ENCODE peak calls at places on chromosomes 7 and 10, in nine cellular contexts. One of them, this sample, is unnamed.

GRCh38 chr10:76050291-76050625 is 618.8 kb downstream of the LRMDA start:
- DNase-seq in fibroblast of lung: no peak
- DNase-seq in heart left ventricle: no peak
- DNase-seq in stomach: no peak
- DNase-seq in GM12878: no peak
- DNase-seq in endothelial cell of umbilical vein: no peak
- DNase-seq in A549: no peak
- DNase-seq in aorta: no peak
- DNase-seq in transverse colon: no peak
- DNase-seq in this sample: no peak

GRCh38 chr10:109022417-109023049 is 900.8 kb downstream of the XPNPEP1 start:
- DNase-seq in A549: no peak
- DNase-seq in endothelial cell of umbilical vein: no peak
- DNase-seq in aorta: no peak
- DNase-seq in stomach: no peak
- DNase-seq in transverse colon: no peak
- DNase-seq in GM12878: no peak
- DNase-seq in heart left ventricle: no peak
- DNase-seq in fibroblast of lung: no peak
- DNase-seq in this sample: no peak

GRCh38 chr7:108805808-108806397 is 236.2 kb downstream of the DNAJB9 start:
- DNase-seq in endothelial cell of umbilical vein: peak
- DNase-seq in aorta: no peak
- DNase-seq in GM12878: no peak
- DNase-seq in A549: peak
- DNase-seq in fibroblast of lung: peak
- DNase-seq in stomach: no peak
- DNase-seq in transverse colon: no peak
- DNase-seq in heart left ventricle: no peak
- DNase-seq in this sample: no peak

GRCh38 chr7:30146127-30146612 is 11.4 kb downstream of the MTURN start:
- DNase-seq in A549: no peak
- DNase-seq in stomach: no peak
- DNase-seq in fibroblast of lung: no peak
- DNase-seq in GM12878: no peak
- DNase-seq in endothelial cell of umbilical vein: no peak
- DNase-seq in aorta: no peak
- DNase-seq in heart left ventricle: no peak
- DNase-seq in transverse colon: no peak
- DNase-seq in this sample: no peak

GRCh38 chr7:94700926-94701554 is 45.1 kb upstream of the SGCE start:
- DNase-seq in aorta: no peak
- DNase-seq in endothelial cell of umbilical vein: peak
- DNase-seq in transverse colon: no peak
- DNase-seq in heart left ventricle: no peak
- DNase-seq in A549: no peak
- DNase-seq in GM12878: no peak
- DNase-seq in stomach: no peak
- DNase-seq in fibroblast of lung: no peak
- DNase-seq in this sample: no peak

GRCh38 chr7:80552304-80552703 is 40.4 kb upstream of the GNAT3 start:
- DNase-seq in endothelial cell of umbilical vein: no peak
- DNase-seq in heart left ventricle: no peak
- DNase-seq in aorta: no peak
- DNase-seq in A549: no peak
- DNase-seq in GM12878: no peak
- DNase-seq in stomach: no peak
- DNase-seq in fibroblast of lung: peak
- DNase-seq in transverse colon: no peak
- DNase-seq in this sample: no peak

GRCh38 chr7:42694894-42695553 is 216.8 kb downstream of the C7orf25 start:
- DNase-seq in transverse colon: no peak
- DNase-seq in A549: no peak
- DNase-seq in endothelial cell of umbilical vein: no peak
- DNase-seq in GM12878: no peak
- DNase-seq in heart left ventricle: no peak
- DNase-seq in aorta: no peak
- DNase-seq in fibroblast of lung: peak
- DNase-seq in stomach: peak
- DNase-seq in this sample: no peak

GRCh38 chr7:73833251-73833919 is 2.6 kb downstream of the CLDN4 start:
- DNase-seq in heart left ventricle: peak
- DNase-seq in A549: peak
- DNase-seq in aorta: no peak
- DNase-seq in GM12878: no peak
- DNase-seq in fibroblast of lung: no peak
- DNase-seq in stomach: no peak
- DNase-seq in transverse colon: peak
- DNase-seq in endothelial cell of umbilical vein: no peak
- DNase-seq in this sample: no peak

GRCh38 chr7:45069444-45070253 is 19.1 kb downstream of the NACAD start:
- DNase-seq in transverse colon: no peak
- DNase-seq in aorta: no peak
- DNase-seq in A549: no peak
- DNase-seq in GM12878: no peak
- DNase-seq in stomach: no peak
- DNase-seq in endothelial cell of umbilical vein: no peak
- DNase-seq in fibroblast of lung: no peak
- DNase-seq in heart left ventricle: no peak
- DNase-seq in this sample: peak

GRCh38 chr10:129511758-129512157 is 44.7 kb downstream of the MGMT start:
- DNase-seq in heart left ventricle: no peak
- DNase-seq in endothelial cell of umbilical vein: no peak
- DNase-seq in A549: no peak
- DNase-seq in GM12878: no peak
- DNase-seq in fibroblast of lung: no peak
- DNase-seq in transverse colon: no peak
- DNase-seq in aorta: no peak
- DNase-seq in stomach: no peak
- DNase-seq in this sample: no peak

GRCh38 chr7:82167568-82168314 is 275.8 kb downstream of the CACNA2D1 start:
- DNase-seq in stomach: no peak
- DNase-seq in endothelial cell of umbilical vein: no peak
- DNase-seq in A549: peak
- DNase-seq in GM12878: no peak
- DNase-seq in aorta: no peak
- DNase-seq in transverse colon: no peak
- DNase-seq in heart left ventricle: no peak
- DNase-seq in fibroblast of lung: no peak
- DNase-seq in this sample: no peak

GRCh38 chr7:28638914-28639313 is 226.6 kb downstream of the CREB5 start:
- DNase-seq in transverse colon: no peak
- DNase-seq in GM12878: no peak
- DNase-seq in fibroblast of lung: no peak
- DNase-seq in stomach: no peak
- DNase-seq in heart left ventricle: no peak
- DNase-seq in aorta: no peak
- DNase-seq in endothelial cell of umbilical vein: no peak
- DNase-seq in A549: no peak
- DNase-seq in this sample: no peak

GRCh38 chr10:29105516-29106215 is 183.2 kb upstream of the LYZL1 start:
- DNase-seq in fibroblast of lung: peak
- DNase-seq in endothelial cell of umbilical vein: peak
- DNase-seq in transverse colon: no peak
- DNase-seq in GM12878: no peak
- DNase-seq in A549: peak
- DNase-seq in heart left ventricle: no peak
- DNase-seq in stomach: no peak
- DNase-seq in aorta: no peak
- DNase-seq in this sample: no peak

GRCh38 chr10:73247509-73248258 is 629 bp upstream of the DNAJC9 start:
- DNase-seq in aorta: no peak
- DNase-seq in A549: no peak
- DNase-seq in endothelial cell of umbilical vein: no peak
- DNase-seq in heart left ventricle: no peak
- DNase-seq in fibroblast of lung: no peak
- DNase-seq in transverse colon: no peak
- DNase-seq in stomach: no peak
- DNase-seq in GM12878: no peak
- DNase-seq in this sample: no peak

GRCh38 chr10:121684276-121684675 is 86.0 kb upstream of the FGFR2 start:
- DNase-seq in heart left ventricle: no peak
- DNase-seq in fibroblast of lung: peak
- DNase-seq in stomach: no peak
- DNase-seq in GM12878: no peak
- DNase-seq in endothelial cell of umbilical vein: no peak
- DNase-seq in transverse colon: no peak
- DNase-seq in aorta: no peak
- DNase-seq in A549: no peak
- DNase-seq in this sample: no peak

GRCh38 chr7:77866791-77867190 is 68.2 kb downstream of the PHTF2 start:
- DNase-seq in fibroblast of lung: peak
- DNase-seq in aorta: no peak
- DNase-seq in heart left ventricle: no peak
- DNase-seq in transverse colon: no peak
- DNase-seq in stomach: no peak
- DNase-seq in endothelial cell of umbilical vein: peak
- DNase-seq in A549: peak
- DNase-seq in GM12878: no peak
- DNase-seq in this sample: no peak

GRCh38 chr10:6062101-6062771 is at the start of gene IL2RA:
- DNase-seq in endothelial cell of umbilical vein: no peak
- DNase-seq in heart left ventricle: no peak
- DNase-seq in transverse colon: peak
- DNase-seq in aorta: peak
- DNase-seq in fibroblast of lung: no peak
- DNase-seq in GM12878: no peak
- DNase-seq in A549: no peak
- DNase-seq in stomach: peak
- DNase-seq in this sample: peak

GRCh38 chr7:149238051-149238450 is 1.4 kb upstream of the ZNF212 start:
- DNase-seq in A549: peak
- DNase-seq in transverse colon: no peak
- DNase-seq in heart left ventricle: no peak
- DNase-seq in endothelial cell of umbilical vein: no peak
- DNase-seq in aorta: no peak
- DNase-seq in stomach: no peak
- DNase-seq in GM12878: no peak
- DNase-seq in fibroblast of lung: no peak
- DNase-seq in this sample: no peak
- H3K27ac ChIP-seq in A549: no peak
- H3K27ac ChIP-seq in transverse colon: no peak
- H3K27ac ChIP-seq in heart left ventricle: no peak
- H3K27ac ChIP-seq in endothelial cell of umbilical vein: no peak
- H3K27ac ChIP-seq in aorta: no peak
- H3K27ac ChIP-seq in stomach: no peak
- H3K27ac ChIP-seq in GM12878: no peak
- H3K27ac ChIP-seq in fibroblast of lung: no peak
- H3K27ac ChIP-seq in this sample: no peak

GRCh38 chr10:133391249-133391635 is 2.7 kb upstream of the MTG1 start:
- DNase-seq in GM12878: no peak
- DNase-seq in aorta: no peak
- DNase-seq in heart left ventricle: no peak
- DNase-seq in stomach: no peak
- DNase-seq in transverse colon: no peak
- DNase-seq in endothelial cell of umbilical vein: no peak
- DNase-seq in fibroblast of lung: no peak
- DNase-seq in A549: no peak
- DNase-seq in this sample: no peak
- H3K27ac ChIP-seq in GM12878: peak
- H3K27ac ChIP-seq in aorta: no peak
- H3K27ac ChIP-seq in heart left ventricle: no peak
- H3K27ac ChIP-seq in stomach: no peak
- H3K27ac ChIP-seq in transverse colon: peak
- H3K27ac ChIP-seq in endothelial cell of umbilical vein: no peak
- H3K27ac ChIP-seq in fibroblast of lung: no peak
- H3K27ac ChIP-seq in A549: no peak
- H3K27ac ChIP-seq in this sample: no peak

DNA sequence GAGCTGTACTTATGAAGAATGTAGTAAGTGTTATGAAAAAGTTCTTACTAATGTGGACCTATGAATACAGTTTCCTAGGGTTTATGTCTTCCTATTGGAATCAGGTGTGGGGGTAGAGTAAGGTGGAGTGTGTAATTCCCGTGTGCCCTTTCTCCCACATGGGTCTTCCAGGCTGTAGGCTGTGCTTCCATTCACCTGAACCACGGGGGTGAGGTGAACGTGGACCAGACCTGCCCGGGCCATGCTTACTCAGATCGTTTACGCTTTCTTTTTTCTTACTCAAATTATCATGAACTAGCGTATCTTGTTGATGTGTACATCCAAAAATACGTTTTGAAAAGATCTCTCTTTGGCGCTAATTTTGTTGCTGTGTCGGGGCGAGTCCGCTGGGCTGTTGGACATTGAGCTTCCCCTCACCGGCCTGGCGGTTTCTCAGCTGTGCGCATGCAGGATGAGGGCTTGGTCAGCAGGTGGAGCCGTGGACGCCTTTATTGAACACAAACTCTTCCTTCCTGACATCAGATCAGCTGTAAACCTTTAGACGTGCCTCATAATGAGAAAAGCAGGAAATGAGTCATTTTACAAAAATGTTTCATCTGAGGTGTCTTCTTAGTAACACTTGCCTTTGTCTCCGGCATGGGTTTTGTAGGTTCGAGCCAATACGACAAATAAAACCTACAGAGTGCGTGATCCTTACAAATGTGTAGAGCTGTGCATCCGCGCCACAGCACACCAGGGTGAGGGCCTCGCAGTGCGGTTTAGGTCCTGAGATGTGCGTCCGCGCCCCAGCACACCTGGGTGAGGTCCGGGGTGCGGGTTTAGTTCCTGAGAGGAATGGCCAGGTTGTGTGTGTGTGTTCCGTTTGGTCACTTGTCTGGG is 53.8 kb downstream of the WDR37 start:
- DNase-seq in fibroblast of lung: peak
- DNase-seq in aorta: no peak
- DNase-seq in transverse colon: peak
- DNase-seq in stomach: peak
- DNase-seq in endothelial cell of umbilical vein: peak
- DNase-seq in A549: peak
- DNase-seq in GM12878: peak
- DNase-seq in heart left ventricle: no peak
- DNase-seq in this sample: peak
- H3K27ac ChIP-seq in fibroblast of lung: peak
- H3K27ac ChIP-seq in aorta: no peak
- H3K27ac ChIP-seq in transverse colon: peak
- H3K27ac ChIP-seq in stomach: peak
- H3K27ac ChIP-seq in endothelial cell of umbilical vein: peak
- H3K27ac ChIP-seq in A549: no peak
- H3K27ac ChIP-seq in GM12878: no peak
- H3K27ac ChIP-seq in heart left ventricle: no peak
- H3K27ac ChIP-seq in this sample: peak

DNA sequence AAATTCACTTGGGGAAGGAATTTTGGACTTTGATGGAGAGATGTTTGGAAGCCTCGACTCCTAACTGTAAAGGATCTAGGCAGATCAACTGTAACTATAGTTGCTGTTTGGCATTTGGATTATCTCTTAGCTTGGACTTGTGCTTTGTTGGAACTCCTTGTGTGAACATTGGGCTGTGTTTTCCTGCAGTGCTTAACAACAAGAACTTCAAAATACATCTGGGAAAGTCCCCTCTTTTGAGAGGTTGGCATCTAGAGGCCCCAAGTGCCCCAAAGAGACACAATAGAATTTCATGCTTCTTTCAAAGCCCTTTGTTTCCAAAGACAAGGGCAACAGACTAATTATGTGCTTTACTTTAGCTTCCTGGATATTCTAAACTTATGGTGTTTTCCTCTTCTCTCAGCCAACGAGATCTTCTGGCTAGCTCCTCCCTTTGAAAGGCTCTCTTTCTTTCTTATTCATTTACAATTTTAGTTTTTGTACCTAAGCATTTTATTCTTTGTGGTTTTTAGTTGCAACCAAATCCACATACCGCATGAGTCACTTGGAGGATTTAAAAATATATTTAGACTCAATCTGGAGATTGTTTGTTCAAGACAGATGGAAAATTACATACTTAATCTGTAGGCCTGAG is 11.6 kb downstream of the ABCA13 start:
- DNase-seq in stomach: no peak
- DNase-seq in transverse colon: no peak
- DNase-seq in endothelial cell of umbilical vein: peak
- DNase-seq in A549: no peak
- DNase-seq in GM12878: no peak
- DNase-seq in fibroblast of lung: peak
- DNase-seq in aorta: no peak
- DNase-seq in heart left ventricle: no peak
- DNase-seq in this sample: no peak
- H3K27ac ChIP-seq in stomach: no peak
- H3K27ac ChIP-seq in transverse colon: no peak
- H3K27ac ChIP-seq in endothelial cell of umbilical vein: no peak
- H3K27ac ChIP-seq in A549: no peak
- H3K27ac ChIP-seq in GM12878: no peak
- H3K27ac ChIP-seq in fibroblast of lung: no peak
- H3K27ac ChIP-seq in aorta: no peak
- H3K27ac ChIP-seq in heart left ventricle: no peak
- H3K27ac ChIP-seq in this sample: no peak

This sample was measured in Peyer's patch.